ENCODE peak calls at places on chromosome 10, in four cellular contexts. One of them, this sample, is unnamed.

GRCh38 chr10:114010316-114010715 is 33.4 kb upstream of the ADRB1 start:
- DNase-seq in IMR-90: no peak
- DNase-seq in fibroblast of the aortic adventitia: no peak
- DNase-seq in NCI-H1436: no peak
- DNase-seq in this sample: no peak

GRCh38 chr10:88553116-88553752 is 29.9 kb downstream of the RNLS start:
- DNase-seq in IMR-90: peak; percentile 84
- DNase-seq in fibroblast of the aortic adventitia: peak; percentile 89
- DNase-seq in NCI-H1436: peak; percentile 22
- DNase-seq in this sample: peak; percentile 68

GRCh38 chr10:13729959-13730358 is 143.2 kb downstream of the PRPF18 start:
- DNase-seq in IMR-90: no peak
- DNase-seq in fibroblast of the aortic adventitia: no peak
- DNase-seq in NCI-H1436: no peak
- DNase-seq in this sample: no peak

GRCh38 chr10:24457661-24458318 is 248.9 kb downstream of the KIAA1217 start:
- DNase-seq in IMR-90: no peak
- DNase-seq in fibroblast of the aortic adventitia: no peak
- DNase-seq in NCI-H1436: no peak
- DNase-seq in this sample: no peak

GRCh38 chr10:125203186-125203800 is 42.9 kb upstream of the CTBP2 start:
- DNase-seq in IMR-90: no peak
- DNase-seq in fibroblast of the aortic adventitia: no peak
- DNase-seq in NCI-H1436: no peak
- DNase-seq in this sample: no peak

GRCh38 chr10:79229081-79229541 is 118.2 kb upstream of the PPIF start:
- DNase-seq in IMR-90: no peak
- DNase-seq in fibroblast of the aortic adventitia: no peak
- DNase-seq in NCI-H1436: peak; percentile 73
- DNase-seq in this sample: no peak

GRCh38 chr10:80187465-80188409 is 17.6 kb downstream of the ANXA11 start:
- DNase-seq in IMR-90: no peak
- DNase-seq in fibroblast of the aortic adventitia: no peak
- DNase-seq in NCI-H1436: no peak
- DNase-seq in this sample: no peak

GRCh38 chr10:29736325-29737208 is 101.8 kb upstream of the SVIL start:
- DNase-seq in IMR-90: peak; percentile 55
- DNase-seq in fibroblast of the aortic adventitia: peak; percentile 56
- DNase-seq in NCI-H1436: peak; percentile 45
- DNase-seq in this sample: peak; percentile 50

GRCh38 chr10:35369049-35369760 is 32.9 kb downstream of the CCNY start:
- DNase-seq in IMR-90: peak; percentile 36
- DNase-seq in fibroblast of the aortic adventitia: peak; percentile 38
- DNase-seq in NCI-H1436: no peak
- DNase-seq in this sample: no peak

GRCh38 chr10:79203833-79204232 is 135.1 kb downstream of the ZMIZ1 start:
- DNase-seq in IMR-90: no peak
- DNase-seq in fibroblast of the aortic adventitia: no peak
- DNase-seq in NCI-H1436: no peak
- DNase-seq in this sample: no peak

GRCh38 chr10:80473692-80474596 is 19.8 kb downstream of the TSPAN14 start:
- DNase-seq in IMR-90: peak; percentile 34
- DNase-seq in fibroblast of the aortic adventitia: no peak
- DNase-seq in NCI-H1436: no peak
- DNase-seq in this sample: no peak

GRCh38 chr10:24912214-24912613 is 40.2 kb downstream of the PRTFDC1 start:
- DNase-seq in IMR-90: peak; percentile 43
- DNase-seq in fibroblast of the aortic adventitia: peak; percentile 60
- DNase-seq in NCI-H1436: no peak
- DNase-seq in this sample: peak; percentile 29

GRCh38 chr10:34213193-34213804 is 601.8 kb downstream of the PARD3 start:
- DNase-seq in IMR-90: no peak
- DNase-seq in fibroblast of the aortic adventitia: no peak
- DNase-seq in NCI-H1436: no peak
- DNase-seq in this sample: no peak

GRCh38 chr10:52486840-52487611 is 172.9 kb downstream of the DKK1 start:
- DNase-seq in IMR-90: peak; percentile 92
- DNase-seq in fibroblast of the aortic adventitia: peak; percentile 91
- DNase-seq in NCI-H1436: no peak
- DNase-seq in this sample: peak; percentile 91

GRCh38 chr10:132592790-132593788 is 55.5 kb downstream of the INPP5A start:
- DNase-seq in IMR-90: no peak
- DNase-seq in fibroblast of the aortic adventitia: no peak
- DNase-seq in NCI-H1436: no peak
- DNase-seq in this sample: no peak

GRCh38 chr10:48253970-48254657 is 20.4 kb downstream of the FRMPD2 start:
- DNase-seq in IMR-90: no peak
- DNase-seq in fibroblast of the aortic adventitia: peak; percentile 10
- DNase-seq in NCI-H1436: no peak
- DNase-seq in this sample: peak; percentile 89

GRCh38 chr10:51097546-51097945 is 23.3 kb downstream of the PRKG1 start:
- DNase-seq in IMR-90: no peak
- DNase-seq in fibroblast of the aortic adventitia: peak; percentile 82
- DNase-seq in NCI-H1436: no peak
- DNase-seq in this sample: no peak

GRCh38 chr10:22599048-22599561 is 115.3 kb downstream of the PIP4K2A start:
- DNase-seq in IMR-90: peak; percentile 88
- DNase-seq in fibroblast of the aortic adventitia: peak; percentile 79
- DNase-seq in NCI-H1436: no peak
- DNase-seq in this sample: peak; percentile 85

GRCh38 chr10:46225597-46225996 is 61.2 kb upstream of the ANTXRL start:
- DNase-seq in IMR-90: no peak
- DNase-seq in fibroblast of the aortic adventitia: no peak
- DNase-seq in NCI-H1436: no peak
- DNase-seq in this sample: no peak

GRCh38 chr10:69348824-69349541 is 67.7 kb downstream of the TACR2 start:
- DNase-seq in IMR-90: peak; percentile 94
- DNase-seq in fibroblast of the aortic adventitia: peak; percentile 99
- DNase-seq in NCI-H1436: peak; percentile 2
- DNase-seq in this sample: peak; percentile 96

GRCh38 chr10:131972474-131973071 is 9.2 kb downstream of the BNIP3 start:
- DNase-seq in IMR-90: peak; percentile 36
- DNase-seq in fibroblast of the aortic adventitia: peak; percentile 28
- DNase-seq in NCI-H1436: no peak
- DNase-seq in this sample: no peak

GRCh38 chr10:86348321-86349210 is 18.0 kb downstream of the GRID1 start:
- DNase-seq in IMR-90: no peak
- DNase-seq in fibroblast of the aortic adventitia: no peak
- DNase-seq in NCI-H1436: no peak
- DNase-seq in this sample: no peak

GRCh38 chr10:16789266-16789665 is 28.0 kb downstream of the RSU1 start:
- DNase-seq in IMR-90: no peak
- DNase-seq in fibroblast of the aortic adventitia: no peak
- DNase-seq in NCI-H1436: no peak
- DNase-seq in this sample: peak; percentile 12

GRCh38 chr10:84826704-84827103 is 498.3 kb downstream of the CCSER2 start:
- DNase-seq in IMR-90: no peak
- DNase-seq in fibroblast of the aortic adventitia: no peak
- DNase-seq in NCI-H1436: no peak
- DNase-seq in this sample: peak; percentile 43

GRCh38 chr10:91975438-91975837 is 51.9 kb downstream of the BTAF1 start:
- DNase-seq in IMR-90: no peak
- DNase-seq in fibroblast of the aortic adventitia: no peak
- DNase-seq in NCI-H1436: no peak
- DNase-seq in this sample: no peak

GRCh38 chr10:3217301-3217700 is 44.7 kb upstream of the PITRM1 start:
- DNase-seq in IMR-90: peak; percentile 91
- DNase-seq in fibroblast of the aortic adventitia: peak; percentile 87
- DNase-seq in NCI-H1436: no peak
- DNase-seq in this sample: peak; percentile 89

GRCh38 chr10:9038146-9038714 is 983.7 kb downstream of the GATA3 start:
- DNase-seq in IMR-90: no peak
- DNase-seq in fibroblast of the aortic adventitia: no peak
- DNase-seq in NCI-H1436: no peak
- DNase-seq in this sample: peak; percentile 1

GRCh38 chr10:89171263-89171872 is 35.7 kb downstream of the CH25H start:
- DNase-seq in IMR-90: peak; percentile 64
- DNase-seq in fibroblast of the aortic adventitia: no peak
- DNase-seq in NCI-H1436: no peak
- DNase-seq in this sample: no peak

GRCh38 chr10:22252801-22253577 is 35.2 kb upstream of the EBLN1 start:
- DNase-seq in IMR-90: no peak
- DNase-seq in fibroblast of the aortic adventitia: no peak
- DNase-seq in NCI-H1436: no peak
- DNase-seq in this sample: peak; percentile 8

GRCh38 chr10:77116904-77117303 is 520.7 kb downstream of the KCNMA1 start:
- DNase-seq in IMR-90: no peak
- DNase-seq in fibroblast of the aortic adventitia: no peak
- DNase-seq in NCI-H1436: no peak
- DNase-seq in this sample: peak; percentile 34

GRCh38 chr10:43211030-43211429 is 55.8 kb downstream of the RASGEF1A start:
- DNase-seq in IMR-90: peak; percentile 15
- DNase-seq in fibroblast of the aortic adventitia: no peak
- DNase-seq in NCI-H1436: no peak
- DNase-seq in this sample: peak; percentile 34

GRCh38 chr10:11024596-11024995 is 6.9 kb downstream of the CELF2 start:
- DNase-seq in IMR-90: no peak
- DNase-seq in fibroblast of the aortic adventitia: peak; percentile 69
- DNase-seq in NCI-H1436: no peak
- DNase-seq in this sample: no peak

GRCh38 chr10:87842220-87842641 is 21.1 kb downstream of the KLLN start:
- DNase-seq in IMR-90: peak; percentile 48
- DNase-seq in fibroblast of the aortic adventitia: no peak
- DNase-seq in NCI-H1436: no peak
- DNase-seq in this sample: peak; percentile 52

GRCh38 chr10:47383254-47384147 is 592 bp downstream of the ZNF488 start:
- DNase-seq in IMR-90: no peak
- DNase-seq in fibroblast of the aortic adventitia: no peak
- DNase-seq in NCI-H1436: peak; percentile 51
- DNase-seq in this sample: no peak

GRCh38 chr10:87054373-87055295 is 34.5 kb downstream of the FAM25A start:
- DNase-seq in IMR-90: peak; percentile 85
- DNase-seq in fibroblast of the aortic adventitia: peak; percentile 64
- DNase-seq in NCI-H1436: no peak
- DNase-seq in this sample: peak; percentile 69

GRCh38 chr10:61904711-61905445 is 3.4 kb downstream of the ARID5B start:
- DNase-seq in IMR-90: peak; percentile 80
- DNase-seq in fibroblast of the aortic adventitia: peak; percentile 75
- DNase-seq in NCI-H1436: peak; percentile 24
- DNase-seq in this sample: peak; percentile 77

GRCh38 chr10:128053356-128053755 is 72.9 kb downstream of the MKI67 start:
- DNase-seq in IMR-90: no peak
- DNase-seq in fibroblast of the aortic adventitia: no peak
- DNase-seq in NCI-H1436: no peak
- DNase-seq in this sample: no peak